ENCODE peak calls at places on chromosome 16, in four cellular contexts. L is fibroblast of pulmonary artery, G is A673, J is neural crest cell. O is an unnamed sample.

GRCh38 chr16:67260426-67261063 is 11.8 kb downstream of the SLC9A5 start:
- DNase-seq in G (no peak), J (no peak), L (peak), O (peak)

GRCh38 chr16:72989203-72989991 is 58.5 kb downstream of the ZFHX3 start:
- DNase-seq in G (peak), J (no peak), L (peak), O (peak)

GRCh38 chr16:53433930-53434435 is 288 bp upstream of the RBL2 start:
- DNase-seq in J (no peak), G (peak), L (peak), O (no peak)

GRCh38 chr16:28538733-28539596 is at the start of gene NUPR1:
- DNase-seq in L (peak), J (no peak), G (no peak), O (peak)

GRCh38 chr16:67530013-67530939 is 1.6 kb downstream of the RIPOR1 start:
- DNase-seq in J (no peak), G (no peak), L (peak), O (peak)

GRCh38 chr16:10929853-10930754 is 12.2 kb downstream of the DEXI start:
- DNase-seq in J (no peak), G (no peak), L (no peak), O (no peak)

GRCh38 chr16:67040906-67041305 is 12.0 kb downstream of the CBFB start:
- DNase-seq in L (peak), J (no peak), G (no peak), O (peak)

GRCh38 chr16:52408197-52408845 is 138.6 kb downstream of the TOX3 start:
- DNase-seq in L (no peak), G (no peak), J (no peak), O (no peak)

GRCh38 chr16:78127130-78127529 is 27.7 kb downstream of the WWOX start:
- DNase-seq in J (no peak), G (peak), L (peak), O (peak)

GRCh38 chr16:85908444-85908843 is 9.5 kb downstream of the IRF8 start:
- DNase-seq in G (no peak), J (no peak), L (no peak), O (no peak)

GRCh38 chr16:29815032-29815721 is 775 bp upstream of the PAGR1 start:
- DNase-seq in G (peak), J (peak), L (no peak), O (no peak)

GRCh38 chr16:88764913-88765349 is 20.1 kb downstream of the PIEZO1 start:
- DNase-seq in L (no peak), J (no peak), G (no peak), O (no peak)

GRCh38 chr16:35559911-35560636 is 2100.7 kb downstream of the TP53TG3F start:
- DNase-seq in L (no peak), J (no peak), G (no peak), O (no peak)
- TF ChIP-seq CTCF in L (no peak), J (no peak), G (no peak), O (no peak)

DNA sequence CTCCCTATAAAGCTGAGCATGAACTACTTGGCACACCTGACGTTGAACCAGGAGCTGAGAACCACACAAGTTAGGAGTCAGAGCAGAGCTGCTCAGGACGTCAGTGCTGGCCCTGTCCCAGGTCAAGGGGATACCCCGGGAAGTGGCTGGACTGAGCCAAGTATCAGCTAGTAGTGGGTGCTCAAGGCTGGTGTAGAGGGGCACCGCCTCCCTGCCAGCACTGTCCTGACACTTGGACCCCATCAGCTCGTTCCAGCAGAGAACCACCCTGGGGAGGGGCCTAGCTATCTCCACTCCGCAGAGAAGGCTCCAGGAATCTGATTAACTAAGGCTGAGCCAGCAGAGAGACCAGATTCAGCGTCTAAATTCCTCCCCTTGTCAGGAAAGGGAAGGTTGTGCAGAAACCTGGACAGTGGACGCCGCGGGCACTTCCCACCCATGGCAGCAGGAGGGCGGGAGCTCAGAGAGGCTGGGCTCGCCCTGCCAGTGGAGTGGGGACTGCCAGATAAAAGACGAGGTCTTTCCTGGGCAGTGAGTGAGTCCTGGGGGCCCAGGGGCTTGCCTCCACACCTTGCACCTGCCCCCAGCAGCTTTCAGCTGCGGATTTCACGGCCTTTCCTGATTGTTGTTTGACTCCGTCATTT is 21.0 kb downstream of the C16orf90 start:
- DNase-seq in J (no peak), L (no peak), G (no peak), O (no peak)
- TF ChIP-seq CTCF in J (no peak), L (no peak), G (no peak), O (no peak)

GRCh38 chr16:19659554-19659953 is 58.5 kb downstream of the KNOP1 start:
- DNase-seq in L (no peak), J (no peak), G (no peak), O (no peak)
- TF ChIP-seq CTCF in L (peak), J (no peak), G (peak), O (peak)

DNA sequence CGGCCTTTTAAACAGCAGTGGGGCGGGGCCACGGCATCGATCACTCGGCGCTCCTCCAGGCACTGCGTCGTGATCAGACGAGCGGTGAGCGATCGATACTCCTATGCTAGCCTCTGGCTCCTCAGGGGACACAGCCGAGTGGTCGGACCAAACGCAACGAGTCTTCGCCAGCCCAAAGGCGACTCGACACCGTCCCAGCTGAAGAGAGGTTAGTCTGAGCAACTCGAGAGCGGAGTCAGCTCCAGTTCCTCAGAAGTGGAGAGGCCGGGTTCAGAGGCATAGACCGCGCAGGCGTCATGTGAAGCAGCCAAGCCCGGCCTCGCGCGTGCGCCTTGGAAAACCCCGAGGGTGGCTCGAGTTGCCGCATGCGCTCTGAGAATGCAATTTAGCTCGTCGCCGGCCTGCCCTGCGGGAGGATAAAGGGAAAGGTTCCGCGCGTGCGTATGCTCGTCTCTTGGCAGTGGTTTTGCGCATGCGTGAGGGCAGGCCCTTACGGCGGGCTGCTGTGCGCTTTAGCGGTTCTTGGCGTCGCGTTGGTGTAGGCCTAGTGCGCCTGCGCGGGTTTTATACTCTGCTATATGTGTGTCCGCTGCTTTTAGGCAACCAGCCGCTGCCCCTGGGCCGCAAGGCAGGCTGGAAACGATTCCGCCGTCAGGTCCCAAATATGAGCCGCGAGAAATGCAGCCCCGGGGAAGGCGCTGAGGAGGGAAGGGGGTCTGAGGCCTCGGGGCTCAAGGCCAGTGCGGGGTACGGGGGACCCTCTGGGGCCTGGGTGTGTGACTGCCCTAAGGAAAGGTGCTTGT is at the start of gene KDM8:
- DNase-seq in L (peak), J (peak), G (peak), O (peak)
- TF ChIP-seq CTCF in L (no peak), J (no peak), G (no peak), O (no peak)

GRCh38 chr16:84854759-84855158 is 35.0 kb downstream of the CRISPLD2 start:
- DNase-seq in J (no peak), G (no peak), L (peak), O (peak)
- TF ChIP-seq CTCF in J (no peak), G (no peak), L (no peak), O (no peak)

GRCh38 chr16:13923703-13924298 is 3.8 kb downstream of the ERCC4 start:
- DNase-seq in J (no peak), G (peak), L (peak), O (peak)
- TF ChIP-seq CTCF in J (peak), G (peak), L (peak), O (peak)

GRCh38 chr16:50821586-50821985 is 79.7 kb downstream of the CYLD start:
- DNase-seq in L (no peak), J (no peak), G (peak), O (no peak)
- TF ChIP-seq CTCF in L (no peak), J (no peak), G (peak), O (peak)

GRCh38 chr16:31108794-31109558 is 790 bp downstream of the BCKDK start:
- DNase-seq in G (no peak), L (no peak), J (no peak), O (no peak)

GRCh38 chr16:31109622-31110021 is 1.4 kb downstream of the BCKDK start:
- DNase-seq in L (no peak), G (no peak), J (no peak), O (no peak)

GRCh38 chr16:31107465-31107867 is 720 bp upstream of the BCKDK start:
- DNase-seq in J (no peak), L (no peak), G (no peak), O (no peak)

GRCh38 chr16:31106509-31107464 is 1.4 kb upstream of the BCKDK start:
- DNase-seq in J (no peak), L (no peak), G (no peak), O (no peak)

GRCh38 chr16:31108035-31108793 is at the start of gene BCKDK:
- DNase-seq in J (peak), L (peak), G (peak), O (peak)
- TF ChIP-seq CTCF in J (no peak), L (no peak), G (no peak), O (no peak)

GRCh38 chr16:8872071-8872470 is 3.3 kb upstream of the CARHSP1 start:
- DNase-seq in J (no peak), G (no peak), L (no peak), O (no peak)

GRCh38 chr16:8869212-8869987 is 594 bp upstream of the CARHSP1 start:
- DNase-seq in G (peak), L (no peak), J (no peak), O (no peak)

GRCh38 chr16:8868272-8869211 is at the start of gene CARHSP1:
- DNase-seq in J (peak), L (peak), G (peak), O (peak)

GRCh38 chr16:8874388-8874787 is 5.6 kb upstream of the CARHSP1 start:
- DNase-seq in G (no peak), J (no peak), L (no peak), O (peak)

GRCh38 chr16:8872967-8873865 is 4.4 kb upstream of the CARHSP1 start:
- DNase-seq in J (no peak), L (no peak), G (no peak), O (no peak)
- TF ChIP-seq CTCF in J (peak), L (peak), G (peak), O (peak)